ENCODE peak calls at places on chromosomes 6 and 20, in seven cellular contexts. A, T, F, K, U, I and H are unnamed samples.

GRCh38 chr6:154768280-154768679 is 35.1 kb downstream of the SCAF8 start:
- DNase-seq in A (no peak), T (no peak), I (no peak), K (no peak), U (no peak), F (no peak), H (no peak)

GRCh38 chr6:67676892-67677291 is 958.2 kb upstream of the ADGRB3 start:
- DNase-seq in I (no peak), T (no peak), F (no peak), K (no peak), A (no peak), U (no peak), H (no peak)

GRCh38 chr6:36455486-36456027 is 12.8 kb downstream of the KCTD20 start:
- DNase-seq in A (no peak), F (no peak), I (no peak), U (no peak), K (no peak), T (no peak), H (no peak)

GRCh38 chr6:107304421-107305025 is 154.8 kb downstream of the PDSS2 start:
- DNase-seq in A (no peak), K (peak), U (no peak), F (peak), T (peak), I (no peak), H (peak)

GRCh38 chr6:88780714-88781389 is 182.6 kb downstream of the RNGTT start:
- DNase-seq in I (peak), F (peak), K (no peak), A (peak), T (peak), U (peak), H (peak)

GRCh38 chr6:160254467-160255312 is 3.9 kb downstream of the SLC22A2 start:
- DNase-seq in T (no peak), F (peak), K (peak), A (no peak), I (no peak), U (no peak), H (peak)

GRCh38 chr6:135182993-135183531 is 2.0 kb downstream of the MYB start:
- DNase-seq in I (peak), F (no peak), T (peak), U (peak), A (no peak), K (no peak), H (no peak)

GRCh38 chr6:136823128-136823660 is 802 bp downstream of the PEX7 start:
- DNase-seq in F (no peak), U (peak), K (no peak), I (no peak), A (no peak), T (no peak), H (no peak)

GRCh38 chr20:32968833-32969241 is 35.4 kb downstream of the SUN5 start:
- DNase-seq in F (no peak), T (no peak), A (no peak), K (peak), I (no peak), U (no peak), H (no peak)

GRCh38 chr6:8194499-8194898 is 92.2 kb upstream of the EEF1E1 start:
- DNase-seq in T (no peak), F (peak), U (no peak), I (no peak), K (no peak), A (no peak), H (peak)

GRCh38 chr6:163780993-163781392 is 366.5 kb downstream of the QKI start:
- DNase-seq in F (no peak), K (no peak), A (no peak), T (no peak), U (no peak), I (peak), H (no peak)

GRCh38 chr6:18464176-18464575 is 77.0 kb downstream of the RNF144B start:
- DNase-seq in A (no peak), I (no peak), F (no peak), K (no peak), U (no peak), T (no peak), H (no peak)

GRCh38 chr6:121780325-121781313 is 345.2 kb downstream of the GJA1 start:
- DNase-seq in F (peak), T (no peak), K (no peak), I (peak), U (no peak), A (no peak), H (peak)

GRCh38 chr6:127841811-127842210 is 59.0 kb downstream of the THEMIS start:
- DNase-seq in K (no peak), A (no peak), T (no peak), F (no peak), I (no peak), U (no peak), H (no peak)

GRCh38 chr20:32467506-32468312 is 109.6 kb downstream of the ASXL1 start:
- DNase-seq in I (no peak), A (no peak), K (no peak), U (no peak), T (no peak), F (no peak), H (no peak)

GRCh38 chr6:111997078-111997862 is 56.6 kb upstream of the CCN6 start:
- DNase-seq in I (peak), U (peak), K (peak), T (peak), A (no peak), F (peak), H (no peak)

GRCh38 chr6:12208190-12208589 is 82.0 kb upstream of the EDN1 start:
- DNase-seq in I (no peak), K (no peak), A (peak), U (no peak), F (peak), T (no peak), H (no peak)

GRCh38 chr6:100549406-100550167 is 84.9 kb upstream of the SIM1 start:
- DNase-seq in T (no peak), F (no peak), I (no peak), K (no peak), U (no peak), A (no peak), H (no peak)

GRCh38 chr6:159103396-159104162 is 58.8 kb upstream of the TAGAP start:
- DNase-seq in I (no peak), T (no peak), U (no peak), F (no peak), K (no peak), A (no peak), H (no peak)

GRCh38 chr6:44177691-44178423 is 19.2 kb downstream of the CAPN11 start:
- DNase-seq in I (no peak), A (peak), U (no peak), T (no peak), F (no peak), K (no peak), H (no peak)

GRCh38 chr6:46948699-46949098 is 27.0 kb upstream of the ADGRF5 start:
- DNase-seq in K (no peak), I (no peak), T (no peak), A (peak), U (no peak), F (no peak), H (no peak)

GRCh38 chr6:142240203-142240602 is 61.6 kb upstream of the ADGRG6 start:
- DNase-seq in F (no peak), U (no peak), T (no peak), A (no peak), K (no peak), I (no peak), H (no peak)

GRCh38 chr20:47627540-47627939 is 125.9 kb downstream of the NCOA3 start:
- DNase-seq in F (no peak), K (no peak), U (no peak), T (no peak), A (no peak), I (no peak), H (no peak)

GRCh38 chr6:20589266-20589665 is 55.0 kb downstream of the CDKAL1 start:
- DNase-seq in A (no peak), K (no peak), T (no peak), F (no peak), U (no peak), I (no peak), H (no peak)

GRCh38 chr6:155452576-155452975 is 3.1 kb downstream of the NOX3 start:
- DNase-seq in I (no peak), U (no peak), T (no peak), K (no peak), F (no peak), A (no peak), H (no peak)

GRCh38 chr6:99019341-99019740 is 71.6 kb upstream of the FBXL4 start:
- DNase-seq in F (peak), U (no peak), T (no peak), I (no peak), A (no peak), K (no peak), H (peak)

GRCh38 chr6:75204959-75205775 is 686 bp downstream of the COL12A1 start:
- DNase-seq in T (no peak), U (no peak), F (no peak), K (peak), A (no peak), I (peak), H (no peak)

GRCh38 chr6:105077592-105078463 is 102.0 kb downstream of the POPDC3 start:
- DNase-seq in F (no peak), A (peak), I (no peak), K (no peak), U (peak), T (no peak), H (no peak)

GRCh38 chr20:3323398-3323797 is 84.1 kb downstream of the DNAAF9 start:
- DNase-seq in I (no peak), A (no peak), U (no peak), F (no peak), T (no peak), K (no peak), H (no peak)

GRCh38 chr20:23634985-23635767 is 2.6 kb downstream of the CST3 start:
- DNase-seq in T (no peak), U (no peak), K (no peak), F (no peak), A (no peak), I (no peak), H (no peak)

GRCh38 chr6:96853083-96853482 is 15.8 kb upstream of the GPR63 start:
- DNase-seq in U (no peak), T (no peak), A (no peak), I (no peak), K (no peak), F (no peak), H (no peak)

GRCh38 chr6:80338201-80338836 is 231.8 kb downstream of the BCKDHB start:
- DNase-seq in A (no peak), I (peak), K (no peak), F (no peak), U (peak), T (peak), H (peak)

GRCh38 chr20:31788578-31788977 is 30.6 kb upstream of the MYLK2 start:
- DNase-seq in K (no peak), T (no peak), A (no peak), U (no peak), I (no peak), F (peak), H (no peak)

GRCh38 chr6:5851261-5851757 is 155.4 kb downstream of the NRN1 start:
- DNase-seq in U (peak), I (peak), T (peak), F (no peak), K (no peak), A (no peak), H (peak)

GRCh38 chr6:35008858-35009257 is 119.8 kb downstream of the ANKS1A start:
- DNase-seq in K (no peak), A (no peak), I (no peak), U (no peak), T (no peak), F (no peak), H (no peak)

GRCh38 chr6:151900897-151901485 is 93.5 kb downstream of the ESR1 start:
- DNase-seq in U (no peak), F (no peak), A (no peak), I (no peak), T (no peak), K (peak), H (no peak)